ENCODE peak calls at places on chromosomes 4 and X, in five cellular contexts. C is left colon, X is RPMI7951, F is left ventricle myocardium superior, I is keratinocyte. Q is an unnamed sample.
A peak's percentile ranks its signal among the peaks of the same experiment; 100 is the strongest.

GRCh38 chrX:20521245-20521644 is 254.5 kb upstream of the RPS6KA3 start:
- DNase-seq in I (no peak), F (no peak), C (no peak), X (peak; percentile 71), Q (no peak)

GRCh38 chr4:182142146-182143085 is 100.8 kb upstream of the TENM3 start:
- DNase-seq in X (no peak), I (no peak), C (peak; percentile 9), F (no peak), Q (no peak)

GRCh38 chr4:34250562-34250961 is 1993.8 kb downstream of the ARAP2 start:
- DNase-seq in C (no peak), X (peak; percentile 52), I (no peak), F (no peak), Q (no peak)

GRCh38 chr4:1763550-1764080 is 29.5 kb upstream of the FGFR3 start:
- DNase-seq in X (peak; percentile 46), C (peak; percentile 45), F (peak; percentile 59), I (no peak), Q (peak; percentile 68)

GRCh38 chr4:145623831-145624230 is 4.6 kb downstream of the MMAA start:
- DNase-seq in I (no peak), C (no peak), F (no peak), X (peak; percentile 15), Q (no peak)

GRCh38 chrX:11890843-11891514 is 132.9 kb downstream of the MSL3 start:
- DNase-seq in X (peak; percentile 16), F (peak; percentile 59), I (no peak), C (peak; percentile 8), Q (peak; percentile 61)

GRCh38 chr4:78706302-78706701 is 69.8 kb upstream of the BMP2K start:
- DNase-seq in C (no peak), F (no peak), X (no peak), I (no peak), Q (no peak)

GRCh38 chr4:80335554-80336358 is at the start of gene CFAP299:
- DNase-seq in C (peak; percentile 91), F (peak; percentile 88), I (no peak), X (peak; percentile 91), Q (no peak)

GRCh38 chrX:40996886-40997530 is 88.2 kb upstream of the USP9X start:
- DNase-seq in I (no peak), F (no peak), X (peak; percentile 86), C (no peak), Q (no peak)

GRCh38 chrX:40145001-40145631 is 47.4 kb upstream of the BCOR start:
- DNase-seq in I (no peak), F (peak; percentile 46), X (peak; percentile 21), C (peak; percentile 33), Q (no peak)

GRCh38 chr4:57148831-57149230 is 38.6 kb upstream of the IGFBP7 start:
- DNase-seq in X (peak; percentile 88), C (no peak), F (no peak), I (no peak), Q (no peak)

GRCh38 chrX:40107291-40108083 is 9.7 kb upstream of the BCOR start:
- DNase-seq in F (peak; percentile 73), C (peak; percentile 67), I (no peak), X (no peak), Q (peak; percentile 81)

GRCh38 chrX:51608766-51609165 is 9.9 kb downstream of the CENPVL3 start:
- DNase-seq in F (no peak), C (no peak), X (peak; percentile 13), I (no peak), Q (no peak)

GRCh38 chr4:100736651-100737450 is 219.0 kb upstream of the EMCN start:
- DNase-seq in I (peak; percentile 33), F (no peak), X (peak; percentile 92), C (no peak), Q (no peak)